ENCODE peak calls at places on chromosomes 13 and 19, in six cellular contexts. B is SK-N-SH, O is K562, W is HCT116, Q is GM12878, P is HepG2. H is an unnamed sample.

GRCh38 chr19:46009530-46010510 is 13.0 kb downstream of the PGLYRP1 start:
- DNase-seq in W (peak; percentile 42), P (peak; percentile 28), Q (no peak), B (peak; percentile 80), O (peak; percentile 79), H (no peak)

GRCh38 chr19:49445997-49446396 is 4.7 kb upstream of the SLC17A7 start:
- DNase-seq in W (no peak), P (no peak), O (no peak), Q (no peak), B (no peak), H (no peak)

GRCh38 chr13:46179576-46180368 is 2.2 kb downstream of the LCP1 start:
- DNase-seq in O (peak; percentile 36), Q (no peak), P (no peak), B (no peak), W (no peak), H (no peak)

GRCh38 chr13:96862093-96862492 is 132.2 kb downstream of the OXGR1 start:
- DNase-seq in Q (no peak), W (no peak), O (no peak), B (no peak), P (no peak), H (no peak)

GRCh38 chr19:14954071-14954655 is 12.9 kb downstream of the OR7C2 start:
- DNase-seq in B (no peak), O (peak; percentile 83), W (no peak), Q (no peak), P (no peak), H (no peak)

GRCh38 chr19:14114854-14115253 is 2.7 kb downstream of the PRKACA start:
- DNase-seq in B (peak; percentile 60), O (peak; percentile 41), W (no peak), Q (no peak), P (no peak), H (no peak)

GRCh38 chr13:44024496-44025155 is 144.9 kb downstream of the LACC1 start:
- DNase-seq in P (no peak), B (no peak), O (no peak), Q (no peak), W (no peak), H (no peak)

GRCh38 chr13:98782654-98783053 is 30.2 kb upstream of the SLC15A1 start:
- DNase-seq in O (no peak), B (no peak), W (no peak), Q (no peak), P (no peak), H (no peak)

GRCh38 chr19:14400913-14401312 is 18.2 kb downstream of the DDX39A start:
- DNase-seq in O (no peak), W (no peak), P (no peak), Q (peak; percentile 49), B (no peak), H (no peak)

GRCh38 chr13:80529734-80530133 is 188.8 kb upstream of the SPRY2 start:
- DNase-seq in B (no peak), W (no peak), P (no peak), O (no peak), Q (no peak), H (no peak)

GRCh38 chr13:112261924-112262323 is 114.2 kb upstream of the SPACA7 start:
- DNase-seq in P (no peak), B (no peak), W (no peak), Q (no peak), O (no peak), H (no peak)

GRCh38 chr19:22634450-22634827 is 315 bp downstream of the ZNF492 start:
- DNase-seq in B (peak; percentile 50), P (no peak), W (no peak), Q (no peak), O (no peak), H (no peak)

GRCh38 chr19:4571305-4571917 is 11.9 kb upstream of the SEMA6B start:
- DNase-seq in P (no peak), B (no peak), Q (no peak), O (no peak), W (no peak), H (no peak)

GRCh38 chr13:37319041-37319443 is 213.6 kb upstream of the CSNK1A1L start:
- DNase-seq in Q (no peak), P (no peak), W (no peak), O (no peak), B (no peak), H (no peak)

GRCh38 chr13:101453784-101454201 is 1.3 kb downstream of the ITGBL1 start:
- DNase-seq in Q (no peak), O (no peak), P (no peak), W (no peak), B (peak; percentile 72), H (no peak)

GRCh38 chr19:294819-295686 is 3.9 kb upstream of the PLPP2 start:
- DNase-seq in P (no peak), W (no peak), Q (no peak), B (peak; percentile 65), O (peak; percentile 79), H (no peak)

GRCh38 chr19:38417544-38418506 is 8.2 kb downstream of the RASGRP4 start:
- DNase-seq in P (no peak), W (peak; percentile 66), Q (no peak), B (no peak), O (peak; percentile 91), H (no peak)

GRCh38 chr19:36113895-36114762 is 546 bp downstream of the POLR2I start:
- DNase-seq in Q (no peak), W (no peak), B (peak; percentile 65), P (no peak), O (peak; percentile 53), H (no peak)

GRCh38 chr13:99314640-99315176 is 7.5 kb upstream of the GPR183 start:
- DNase-seq in B (no peak), P (no peak), Q (no peak), O (peak; percentile 35), W (peak; percentile 96), H (no peak)

GRCh38 chr13:48068952-48069351 is 26.0 kb downstream of the MED4 start:
- DNase-seq in P (no peak), O (no peak), B (no peak), Q (no peak), W (no peak), H (no peak)
- TF ChIP-seq REST in P (no peak), O (no peak), B (no peak), Q (no peak), W (no peak), H (no peak)

GRCh38 chr19:6791237-6791636 is 18.7 kb downstream of the VAV1 start:
- DNase-seq in Q (no peak), P (no peak), W (no peak), B (no peak), O (no peak), H (no peak)
- TF ChIP-seq SIN3A in Q (no peak), P (no peak), W (no peak), B (no peak), O (no peak), H (no peak)

GRCh38 chr13:50326746-50327145 is 311.5 kb downstream of the KCNRG start:
- DNase-seq in Q (no peak), O (no peak), B (no peak), P (no peak), W (no peak), H (no peak)

GRCh38 chr13:50322006-50322405 is 306.8 kb downstream of the KCNRG start:
- DNase-seq in B (no peak), P (no peak), W (no peak), O (no peak), Q (no peak), H (no peak)

GRCh38 chr13:50326271-50326670 is 311.0 kb downstream of the KCNRG start:
- DNase-seq in B (no peak), O (no peak), W (no peak), P (no peak), Q (no peak), H (no peak)

GRCh38 chr13:50320297-50320862 is 305.1 kb downstream of the KCNRG start:
- DNase-seq in P (peak; percentile 84), O (no peak), B (no peak), Q (no peak), W (peak; percentile 16), H (no peak)

DNA sequence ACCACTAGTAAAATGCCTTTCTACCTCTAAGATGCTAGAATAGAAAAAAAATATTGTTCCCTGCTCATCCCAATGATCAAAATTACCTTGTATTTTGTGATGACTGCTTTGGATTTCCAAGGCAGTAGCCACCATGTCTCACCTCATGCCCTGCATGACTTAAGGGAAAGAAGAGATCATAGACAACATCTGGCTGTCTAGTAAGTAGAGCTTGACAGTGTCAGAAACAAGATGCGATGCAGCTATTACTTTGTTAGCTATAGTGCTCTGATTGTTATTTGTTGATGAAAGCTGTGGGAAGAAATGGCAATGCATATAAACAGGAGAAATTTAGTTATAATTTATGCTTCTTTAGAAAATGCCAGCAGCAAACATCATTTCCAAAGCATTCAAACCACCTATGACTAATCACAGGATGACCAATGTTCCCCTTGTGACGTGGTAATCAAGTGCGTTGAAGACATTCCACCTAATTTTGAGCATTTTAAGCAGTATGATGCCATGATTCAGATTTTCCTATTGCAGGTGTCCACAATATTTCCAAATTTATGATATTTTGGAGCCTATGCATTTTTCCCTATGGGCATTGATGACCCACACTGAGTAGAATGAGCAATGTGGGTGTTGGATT is 308.3 kb downstream of the KCNRG start:
- DNase-seq in W (peak; percentile 12), P (no peak), Q (no peak), B (no peak), O (no peak), H (no peak)
- TF ChIP-seq REST in W (no peak), P (no peak), Q (no peak), B (no peak), O (no peak), H (no peak)

DNA sequence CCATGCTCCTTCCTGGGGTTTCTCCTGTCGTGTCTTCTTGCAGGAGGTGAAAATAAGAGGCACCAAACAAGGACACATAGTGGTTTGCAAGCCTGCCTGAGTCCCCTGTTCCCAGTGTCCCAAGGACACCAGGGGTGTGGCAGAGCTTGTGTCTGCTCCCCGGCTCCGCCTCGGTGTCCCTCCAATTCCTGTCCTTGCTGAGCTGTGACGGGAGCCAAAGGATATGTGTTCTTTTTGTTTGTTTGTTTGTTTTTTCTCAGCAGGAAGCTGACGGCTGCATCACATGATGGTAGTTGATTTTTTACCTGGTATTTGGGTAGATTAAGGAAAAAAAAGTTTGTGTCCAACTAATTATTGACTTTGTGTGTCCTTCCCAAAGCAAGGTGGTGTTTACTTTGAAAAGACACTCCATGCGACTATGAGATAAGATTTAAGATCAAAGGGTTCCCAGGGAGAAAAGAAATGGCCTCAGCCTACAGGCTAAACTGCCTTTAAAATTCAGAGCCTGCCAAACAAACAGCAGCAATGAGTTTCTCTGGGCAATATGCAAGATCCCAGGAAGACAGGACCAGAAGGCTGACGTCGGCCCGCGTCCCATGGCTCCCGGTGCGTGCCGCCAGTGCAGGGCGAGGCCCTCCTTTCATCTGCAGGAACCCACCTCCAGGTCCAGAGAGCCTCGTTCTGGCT is 50.8 kb upstream of the XPO4 start:
- DNase-seq in W (no peak), Q (no peak), O (no peak), P (peak; percentile 91), B (no peak), H (no peak)
- TF ChIP-seq SIN3A in W (no peak), Q (no peak), O (no peak), P (peak; percentile 41), B (no peak), H (no peak)

GRCh38 chr19:30083125-30083681 is 141.2 kb downstream of the URI1 start:
- DNase-seq in B (no peak), Q (no peak), O (no peak), W (no peak), P (no peak), H (no peak)
- TF ChIP-seq REST in B (no peak), Q (no peak), O (no peak), W (no peak), P (no peak), H (no peak)

GRCh38 chr19:16338470-16339360 is 14.1 kb downstream of the KLF2 start:
- DNase-seq in O (no peak), P (peak; percentile 28), W (peak; percentile 56), Q (peak; percentile 59), B (no peak), H (no peak)
- TF ChIP-seq SIN3A in O (no peak), P (no peak), W (no peak), Q (no peak), B (no peak), H (no peak)

GRCh38 chr13:60080871-60081270 is 82.9 kb downstream of the DIAPH3 start:
- DNase-seq in P (no peak), Q (no peak), B (no peak), O (no peak), W (no peak), H (no peak)
- TF ChIP-seq REST in P (no peak), Q (no peak), B (no peak), O (no peak), W (no peak), H (no peak)

H was measured in Panc1.